ENCODE peak calls at places on chromosomes 13 and 19, in five cellular contexts. One of them, this sample, is unnamed.

GRCh38 chr19:38310986-38311385 is 4.8 kb downstream of the YIF1B start:
- DNase-seq in C1 segment of cervical spinal cord: no peak
- DNase-seq in nucleus accumbens: no peak
- DNase-seq in lung: no peak
- DNase-seq in globus pallidus: no peak
- DNase-seq in this sample: no peak

GRCh38 chr13:112129557-112129956 is 62.6 kb downstream of the SOX1 start:
- DNase-seq in C1 segment of cervical spinal cord: no peak
- DNase-seq in nucleus accumbens: no peak
- DNase-seq in lung: no peak
- DNase-seq in globus pallidus: no peak
- DNase-seq in this sample: no peak

GRCh38 chr13:60000986-60001385 is 162.7 kb downstream of the DIAPH3 start:
- DNase-seq in C1 segment of cervical spinal cord: no peak
- DNase-seq in nucleus accumbens: no peak
- DNase-seq in lung: no peak
- DNase-seq in globus pallidus: no peak
- DNase-seq in this sample: no peak

GRCh38 chr13:39025433-39025839 is 12.5 kb downstream of the PROSER1 start:
- DNase-seq in C1 segment of cervical spinal cord: no peak
- DNase-seq in nucleus accumbens: no peak
- DNase-seq in lung: no peak
- DNase-seq in globus pallidus: no peak
- DNase-seq in this sample: no peak

GRCh38 chr13:113730145-113730750 is 28.8 kb upstream of the TMEM255B start:
- DNase-seq in C1 segment of cervical spinal cord: no peak
- DNase-seq in nucleus accumbens: no peak
- DNase-seq in lung: no peak
- DNase-seq in globus pallidus: no peak
- DNase-seq in this sample: no peak

GRCh38 chr19:46392837-46393236 is 20.5 kb downstream of the CCDC8 start:
- DNase-seq in C1 segment of cervical spinal cord: no peak
- DNase-seq in nucleus accumbens: no peak
- DNase-seq in lung: no peak
- DNase-seq in globus pallidus: no peak
- DNase-seq in this sample: no peak

GRCh38 chr13:101915755-101916107 is 463.3 kb downstream of the ITGBL1 start:
- DNase-seq in C1 segment of cervical spinal cord: no peak
- DNase-seq in nucleus accumbens: no peak
- DNase-seq in lung: no peak
- DNase-seq in globus pallidus: no peak
- DNase-seq in this sample: no peak

GRCh38 chr13:38830442-38831045 is 143.7 kb downstream of the FREM2 start:
- DNase-seq in C1 segment of cervical spinal cord: no peak
- DNase-seq in nucleus accumbens: no peak
- DNase-seq in lung: no peak
- DNase-seq in globus pallidus: no peak
- DNase-seq in this sample: no peak

GRCh38 chr13:101424381-101425155 is 8.3 kb upstream of the NALCN start:
- DNase-seq in C1 segment of cervical spinal cord: peak
- DNase-seq in nucleus accumbens: peak
- DNase-seq in lung: no peak
- DNase-seq in globus pallidus: peak
- DNase-seq in this sample: peak

GRCh38 chr19:38055655-38056521 is 148.9 kb downstream of the SIPA1L3 start:
- DNase-seq in C1 segment of cervical spinal cord: no peak
- DNase-seq in nucleus accumbens: no peak
- DNase-seq in lung: no peak
- DNase-seq in globus pallidus: no peak
- DNase-seq in this sample: no peak

GRCh38 chr13:38951525-38952313 is 38.9 kb downstream of the STOML3 start:
- DNase-seq in C1 segment of cervical spinal cord: no peak
- DNase-seq in nucleus accumbens: no peak
- DNase-seq in lung: no peak
- DNase-seq in globus pallidus: no peak
- DNase-seq in this sample: no peak

GRCh38 chr13:61777281-61777680 is 361.6 kb upstream of the PCDH20 start:
- DNase-seq in C1 segment of cervical spinal cord: no peak
- DNase-seq in nucleus accumbens: no peak
- DNase-seq in lung: no peak
- DNase-seq in globus pallidus: peak
- DNase-seq in this sample: no peak

GRCh38 chr13:106887686-106888085 is 319.7 kb upstream of the ARGLU1 start:
- DNase-seq in C1 segment of cervical spinal cord: no peak
- DNase-seq in nucleus accumbens: no peak
- DNase-seq in lung: no peak
- DNase-seq in globus pallidus: no peak
- DNase-seq in this sample: no peak

GRCh38 chr19:31002852-31003251 is 346.4 kb downstream of the TSHZ3 start:
- DNase-seq in C1 segment of cervical spinal cord: no peak
- DNase-seq in nucleus accumbens: no peak
- DNase-seq in lung: no peak
- DNase-seq in globus pallidus: no peak
- DNase-seq in this sample: no peak

GRCh38 chr13:78680064-78680463 is 21.1 kb upstream of the OBI1 start:
- DNase-seq in C1 segment of cervical spinal cord: no peak
- DNase-seq in nucleus accumbens: no peak
- DNase-seq in lung: no peak
- DNase-seq in globus pallidus: no peak
- DNase-seq in this sample: no peak

GRCh38 chr13:79812070-79812850 is 331.3 kb downstream of the NDFIP2 start:
- DNase-seq in C1 segment of cervical spinal cord: no peak
- DNase-seq in nucleus accumbens: no peak
- DNase-seq in lung: no peak
- DNase-seq in globus pallidus: peak
- DNase-seq in this sample: no peak

GRCh38 chr13:99617474-99618255 is 116.4 kb downstream of the TM9SF2 start:
- DNase-seq in C1 segment of cervical spinal cord: no peak
- DNase-seq in nucleus accumbens: no peak
- DNase-seq in lung: no peak
- DNase-seq in globus pallidus: peak
- DNase-seq in this sample: no peak

GRCh38 chr13:23510979-23511735 is 59.1 kb upstream of the TNFRSF19 start:
- DNase-seq in C1 segment of cervical spinal cord: no peak
- DNase-seq in nucleus accumbens: no peak
- DNase-seq in lung: no peak
- DNase-seq in globus pallidus: peak
- DNase-seq in this sample: no peak

GRCh38 chr13:28558126-28558525 is 63.2 kb upstream of the FLT1 start:
- DNase-seq in C1 segment of cervical spinal cord: no peak
- DNase-seq in nucleus accumbens: no peak
- DNase-seq in lung: no peak
- DNase-seq in globus pallidus: no peak
- DNase-seq in this sample: no peak

GRCh38 chr13:48235100-48235813 is 2.3 kb downstream of the ITM2B start:
- DNase-seq in C1 segment of cervical spinal cord: peak
- DNase-seq in nucleus accumbens: no peak
- DNase-seq in lung: no peak
- DNase-seq in globus pallidus: peak
- DNase-seq in this sample: no peak

GRCh38 chr13:57624565-57625435 is 6.7 kb upstream of the PCDH17 start:
- DNase-seq in C1 segment of cervical spinal cord: no peak
- DNase-seq in nucleus accumbens: no peak
- DNase-seq in lung: peak
- DNase-seq in globus pallidus: peak
- DNase-seq in this sample: peak

GRCh38 chr13:99969368-99969933 is 2.1 kb downstream of the ZIC5 start:
- DNase-seq in C1 segment of cervical spinal cord: no peak
- DNase-seq in nucleus accumbens: no peak
- DNase-seq in lung: no peak
- DNase-seq in globus pallidus: no peak
- DNase-seq in this sample: no peak

This sample was measured in occipital lobe.